ENCODE peak calls at places on chromosomes 2 and 18, in four cellular contexts. V is neural progenitor cell, U is lower lobe of right lung, M is H54. C is an unnamed sample.

GRCh38 chr2:144996225-144996795 is 476.4 kb upstream of the ZEB2 start:
- DNase-seq in V (no peak), U (no peak), M (no peak), C (no peak)

GRCh38 chr18:75548353-75548752 is 120.8 kb upstream of the SMIM21 start:
- DNase-seq in V (peak; percentile 67), U (no peak), M (no peak), C (peak; percentile 61)

GRCh38 chr2:236196366-236196765 is 28.2 kb upstream of the GBX2 start:
- DNase-seq in V (no peak), U (no peak), M (no peak), C (no peak)

GRCh38 chr2:3422161-3422767 is 42.8 kb downstream of the TRAPPC12 start:
- DNase-seq in V (no peak), U (no peak), M (no peak), C (no peak)

GRCh38 chr2:148906136-148906535 is 31.1 kb downstream of the KIF5C start:
- DNase-seq in V (no peak), U (no peak), M (no peak), C (no peak)

GRCh38 chr2:52431352-52431760 is 1336.2 kb upstream of the CHAC2 start:
- DNase-seq in V (no peak), U (no peak), M (no peak), C (no peak)

GRCh38 chr2:148096012-148096411 is 75.1 kb downstream of the MBD5 start:
- DNase-seq in V (no peak), U (no peak), M (no peak), C (no peak)

GRCh38 chr2:239825705-239825979 is 199.5 kb downstream of the NDUFA10 start:
- DNase-seq in V (no peak), U (no peak), M (no peak), C (no peak)

GRCh38 chr2:118535171-118535817 is 312.2 kb downstream of the EN1 start:
- DNase-seq in V (no peak), U (no peak), M (no peak), C (no peak)

GRCh38 chr2:219470429-219470828 is 28.3 kb upstream of the GMPPA start:
- DNase-seq in V (no peak), U (no peak), M (no peak), C (no peak)

GRCh38 chr2:233982421-233983121 is 65.4 kb downstream of the TRPM8 start:
- DNase-seq in V (no peak), U (no peak), M (peak; percentile 51), C (no peak)

GRCh38 chr2:42895796-42896145 is 103.4 kb upstream of the HAAO start:
- DNase-seq in V (peak; percentile 7), U (no peak), M (no peak), C (peak; percentile 92)

GRCh38 chr2:43269074-43269572 is 42.7 kb upstream of the ZFP36L2 start:
- DNase-seq in V (peak; percentile 43), U (peak; percentile 76), M (peak; percentile 84), C (peak; percentile 49)

GRCh38 chr2:188610050-188610444 is 318.4 kb downstream of the GULP1 start:
- DNase-seq in V (no peak), U (no peak), M (no peak), C (no peak)

GRCh38 chr18:28147674-28148171 is 29.2 kb downstream of the CDH2 start:
- DNase-seq in V (no peak), U (no peak), M (no peak), C (peak; percentile 55)

GRCh38 chr18:43405097-43405496 is 127.8 kb upstream of the SYT4 start:
- DNase-seq in V (no peak), U (no peak), M (no peak), C (no peak)

GRCh38 chr2:54581326-54582039 is 125.4 kb downstream of the SPTBN1 start:
- DNase-seq in V (no peak), U (no peak), M (no peak), C (peak; percentile 54)

GRCh38 chr2:130851624-130852382 is 15.1 kb downstream of the ARHGEF4 start:
- DNase-seq in V (no peak), U (no peak), M (no peak), C (no peak)

GRCh38 chr18:26286008-26286407 is 59.8 kb downstream of the TAF4B start:
- DNase-seq in V (no peak), U (no peak), M (no peak), C (no peak)

GRCh38 chr18:28960146-28960545 is 783.2 kb upstream of the CDH2 start:
- DNase-seq in V (no peak), U (no peak), M (no peak), C (no peak)

GRCh38 chr2:64393611-64394010 is 60.4 kb upstream of the LGALSL start:
- DNase-seq in V (no peak), U (no peak), M (no peak), C (no peak)

GRCh38 chr18:80112623-80113248 is 3.7 kb downstream of the ADNP2 start:
- DNase-seq in V (no peak), U (no peak), M (no peak), C (no peak)

GRCh38 chr18:23721711-23722479 is 32.6 kb downstream of the LAMA3 start:
- DNase-seq in V (peak; percentile 19), U (no peak), M (no peak), C (no peak)

GRCh38 chr2:69798909-69799526 is 30.4 kb upstream of the GMCL1 start:
- DNase-seq in V (peak; percentile 29), U (no peak), M (no peak), C (no peak)

GRCh38 chr2:179963626-179964025 is 43.5 kb downstream of the CWC22 start:
- DNase-seq in V (no peak), U (no peak), M (peak; percentile 10), C (no peak)

GRCh38 chr2:121237336-121237979 is 47.5 kb downstream of the TFCP2L1 start:
- DNase-seq in V (no peak), U (peak; percentile 27), M (no peak), C (no peak)

GRCh38 chr2:218993345-218994315 is at the start of gene CRYBA2:
- DNase-seq in V (peak; percentile 78), U (no peak), M (no peak), C (peak; percentile 71)

GRCh38 chr2:120908314-120908975 is 172.8 kb downstream of the GLI2 start:
- DNase-seq in V (no peak), U (peak; percentile 39), M (no peak), C (no peak)

GRCh38 chr2:116952254-116952653 is 862.2 kb upstream of the DDX18 start:
- DNase-seq in V (peak; percentile 42), U (no peak), M (no peak), C (no peak)

GRCh38 chr2:67341012-67341318 is 56.2 kb upstream of the ETAA1 start:
- DNase-seq in V (no peak), U (no peak), M (no peak), C (no peak)

GRCh38 chr2:171430516-171431410 is 3.0 kb downstream of the METTL8 start:
- DNase-seq in V (no peak), U (no peak), M (no peak), C (no peak)

GRCh38 chr2:240793313-240794177 is 26.5 kb downstream of the KIF1A start:
- DNase-seq in V (no peak), U (peak; percentile 35), M (no peak), C (peak; percentile 16)

GRCh38 chr18:23532848-23533247 is 29.5 kb downstream of the RMC1 start:
- DNase-seq in V (no peak), U (no peak), M (no peak), C (peak; percentile 32)

C was measured in retina.